ENCODE peak calls at places on chromosomes 16 and 17, in eight cellular contexts. C, R, W, G, U, N, V and K are unnamed samples.

GRCh38 chr17:1957037-1957436 is 68.1 kb downstream of the RTN4RL1 start:
- DNase-seq in C (no peak), R (no peak), W (no peak), G (no peak), U (no peak), N (no peak), V (no peak), K (no peak)

GRCh38 chr17:80465316-80465974 is 11.0 kb downstream of the NPTX1 start:
- DNase-seq in C (no peak), R (no peak), W (no peak), G (no peak), U (no peak), N (no peak), V (no peak), K (no peak)

GRCh38 chr17:45425125-45425983 is 7.3 kb downstream of the ARHGAP27 start:
- DNase-seq in C (no peak), R (peak), W (no peak), G (no peak), U (no peak), N (peak), V (peak), K (no peak)

GRCh38 chr17:54951286-54951685 is 17.2 kb downstream of the COX11 start:
- DNase-seq in C (no peak), R (no peak), W (no peak), G (no peak), U (no peak), N (no peak), V (no peak), K (no peak)

GRCh38 chr16:14456793-14457481 is 173.1 kb downstream of the PARN start:
- DNase-seq in C (no peak), R (no peak), W (no peak), G (no peak), U (no peak), N (no peak), V (no peak), K (no peak)

GRCh38 chr17:66431910-66432309 is 129.5 kb downstream of the PRKCA start:
- DNase-seq in C (peak), R (no peak), W (peak), G (no peak), U (no peak), N (no peak), V (no peak), K (no peak)

GRCh38 chr16:70694088-70694487 is 8.2 kb upstream of the MTSS2 start:
- DNase-seq in C (peak), R (peak), W (no peak), G (no peak), U (no peak), N (no peak), V (no peak), K (no peak)

GRCh38 chr16:77584205-77584859 is 138.0 kb upstream of the NUDT7 start:
- DNase-seq in C (no peak), R (peak), W (peak), G (no peak), U (peak), N (peak), V (peak), K (no peak)

GRCh38 chr16:60642956-60643355 is 1393.3 kb downstream of the CDH8 start:
- DNase-seq in C (no peak), R (no peak), W (no peak), G (no peak), U (no peak), N (no peak), V (no peak), K (no peak)

GRCh38 chr17:7327501-7327900 is 1.6 kb downstream of the NEURL4 start:
- DNase-seq in C (no peak), R (no peak), W (no peak), G (no peak), U (no peak), N (no peak), V (no peak), K (no peak)

GRCh38 chr16:22117666-22118065 is 25.3 kb downstream of the VWA3A start:
- DNase-seq in C (no peak), R (no peak), W (no peak), G (no peak), U (no peak), N (no peak), V (no peak), K (no peak)

GRCh38 chr16:53876811-53877210 is 172.9 kb downstream of the FTO start:
- DNase-seq in C (no peak), R (no peak), W (no peak), G (no peak), U (no peak), N (no peak), V (no peak), K (no peak)

GRCh38 chr16:23700509-23700908 is 12.5 kb downstream of the ERN2 start:
- DNase-seq in C (no peak), R (peak), W (no peak), G (no peak), U (no peak), N (no peak), V (no peak), K (no peak)

GRCh38 chr16:1983544-1984346 is at the start of gene GFER:
- DNase-seq in C (peak), R (peak), W (peak), G (peak), U (peak), N (peak), V (peak), K (no peak)

GRCh38 chr16:48911700-48912099 is 301.7 kb upstream of the N4BP1 start:
- DNase-seq in C (no peak), R (no peak), W (no peak), G (no peak), U (no peak), N (peak), V (no peak), K (no peak)

GRCh38 chr17:8326591-8327583 is 12.8 kb upstream of the ODF4 start:
- DNase-seq in C (no peak), R (peak), W (no peak), G (no peak), U (peak), N (peak), V (peak), K (no peak)

GRCh38 chr17:2181206-2181983 is 122.2 kb downstream of the SMG6 start:
- DNase-seq in C (peak), R (no peak), W (peak), G (peak), U (no peak), N (peak), V (no peak), K (no peak)

GRCh38 chr16:55436587-55436986 is 42.4 kb upstream of the MMP2 start:
- DNase-seq in C (no peak), R (no peak), W (no peak), G (no peak), U (no peak), N (no peak), V (no peak), K (no peak)

GRCh38 chr16:4990415-4990814 is 32.3 kb downstream of the SEC14L5 start:
- DNase-seq in C (no peak), R (no peak), W (no peak), G (no peak), U (no peak), N (no peak), V (no peak), K (no peak)

GRCh38 chr17:45775576-45776011 is 8.5 kb upstream of the CRHR1 start:
- DNase-seq in C (no peak), R (no peak), W (no peak), G (no peak), U (no peak), N (no peak), V (no peak), K (no peak)

GRCh38 chr17:74297941-74298340 is 23.9 kb downstream of the DNAI2 start:
- DNase-seq in C (no peak), R (no peak), W (no peak), G (no peak), U (no peak), N (no peak), V (no peak), K (no peak)

GRCh38 chr16:19861069-19861468 is 23.6 kb downstream of the GPRC5B start:
- DNase-seq in C (no peak), R (no peak), W (no peak), G (no peak), U (no peak), N (no peak), V (no peak), K (no peak)

GRCh38 chr16:70252355-70252988 is 732 bp upstream of the EXOSC6 start:
- DNase-seq in C (no peak), R (peak), W (no peak), G (no peak), U (peak), N (peak), V (peak), K (no peak)

GRCh38 chr17:40069751-40070643 is 7.2 kb downstream of the THRA start:
- DNase-seq in C (no peak), R (no peak), W (peak), G (no peak), U (no peak), N (no peak), V (no peak), K (no peak)

GRCh38 chr17:77707546-77707945 is 251.0 kb upstream of the TNRC6C start:
- DNase-seq in C (no peak), R (no peak), W (no peak), G (peak), U (no peak), N (no peak), V (no peak), K (peak)

GRCh38 chr16:82735176-82735575 is 108.4 kb downstream of the CDH13 start:
- DNase-seq in C (no peak), R (no peak), W (no peak), G (no peak), U (no peak), N (peak), V (no peak), K (no peak)

GRCh38 chr16:85417156-85417860 is 195.8 kb upstream of the GSE1 start:
- DNase-seq in C (no peak), R (no peak), W (peak), G (no peak), U (peak), N (no peak), V (no peak), K (no peak)

GRCh38 chr17:43367588-43368242 is 31.1 kb upstream of the ARL4D start:
- DNase-seq in C (peak), R (no peak), W (peak), G (no peak), U (peak), N (peak), V (peak), K (no peak)

GRCh38 chr16:87563714-87564523 is 38.4 kb upstream of the JPH3 start:
- DNase-seq in C (no peak), R (no peak), W (no peak), G (no peak), U (no peak), N (no peak), V (no peak), K (no peak)

GRCh38 chr16:13153696-13154095 is 252.3 kb downstream of the SHISA9 start:
- DNase-seq in C (no peak), R (no peak), W (no peak), G (no peak), U (no peak), N (no peak), V (no peak), K (no peak)

GRCh38 chr17:33228548-33228947 is 64.5 kb downstream of the ASIC2 start:
- DNase-seq in C (no peak), R (no peak), W (no peak), G (no peak), U (no peak), N (no peak), V (no peak), K (no peak)

GRCh38 chr16:16166952-16167351 is 56.3 kb downstream of the ABCC6 start:
- DNase-seq in C (no peak), R (no peak), W (no peak), G (no peak), U (no peak), N (no peak), V (no peak), K (no peak)

DNA sequence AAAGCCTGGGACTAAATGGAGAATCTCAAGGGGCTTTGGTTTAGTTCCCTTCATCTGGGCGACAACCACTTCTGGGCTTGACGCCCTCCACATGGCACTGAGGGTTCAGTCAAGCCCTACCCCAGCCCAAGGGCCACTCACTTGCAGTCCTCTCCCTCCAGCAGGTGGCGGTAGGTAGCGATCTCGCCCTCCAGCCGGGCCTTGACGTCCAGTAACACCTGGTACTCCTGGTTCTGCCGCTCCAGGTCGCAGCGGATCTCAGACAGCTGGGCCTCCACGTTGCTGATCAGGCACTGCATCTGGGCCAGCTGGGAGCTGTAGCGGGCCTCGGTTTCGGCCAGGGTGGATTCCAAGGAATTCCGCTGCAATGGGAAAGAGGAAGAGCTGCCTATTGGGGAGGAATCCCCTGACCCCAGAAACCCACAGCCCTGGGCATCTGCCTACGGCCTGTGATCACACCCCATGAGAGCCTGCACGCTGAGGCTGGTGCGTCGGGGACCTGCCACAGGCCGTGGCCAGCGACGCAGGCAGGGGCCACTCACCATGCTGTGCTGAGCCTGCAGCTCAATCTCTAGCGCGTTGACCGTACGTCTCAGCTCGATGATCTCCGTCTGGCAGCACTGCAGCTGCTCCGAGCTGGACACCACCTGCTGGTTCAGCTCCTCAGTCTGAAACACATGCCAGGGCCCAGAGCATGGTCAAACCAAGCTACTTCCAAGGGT is 2.7 kb downstream of the KRT36 start:
- DNase-seq in C (no peak), R (peak), W (no peak), G (no peak), U (peak), N (peak), V (peak), K (no peak)
- TF ChIP-seq CTCF in C (peak), R (peak), W (no peak), G (no peak), U (peak), N (peak), V (peak), K (no peak)

DNA sequence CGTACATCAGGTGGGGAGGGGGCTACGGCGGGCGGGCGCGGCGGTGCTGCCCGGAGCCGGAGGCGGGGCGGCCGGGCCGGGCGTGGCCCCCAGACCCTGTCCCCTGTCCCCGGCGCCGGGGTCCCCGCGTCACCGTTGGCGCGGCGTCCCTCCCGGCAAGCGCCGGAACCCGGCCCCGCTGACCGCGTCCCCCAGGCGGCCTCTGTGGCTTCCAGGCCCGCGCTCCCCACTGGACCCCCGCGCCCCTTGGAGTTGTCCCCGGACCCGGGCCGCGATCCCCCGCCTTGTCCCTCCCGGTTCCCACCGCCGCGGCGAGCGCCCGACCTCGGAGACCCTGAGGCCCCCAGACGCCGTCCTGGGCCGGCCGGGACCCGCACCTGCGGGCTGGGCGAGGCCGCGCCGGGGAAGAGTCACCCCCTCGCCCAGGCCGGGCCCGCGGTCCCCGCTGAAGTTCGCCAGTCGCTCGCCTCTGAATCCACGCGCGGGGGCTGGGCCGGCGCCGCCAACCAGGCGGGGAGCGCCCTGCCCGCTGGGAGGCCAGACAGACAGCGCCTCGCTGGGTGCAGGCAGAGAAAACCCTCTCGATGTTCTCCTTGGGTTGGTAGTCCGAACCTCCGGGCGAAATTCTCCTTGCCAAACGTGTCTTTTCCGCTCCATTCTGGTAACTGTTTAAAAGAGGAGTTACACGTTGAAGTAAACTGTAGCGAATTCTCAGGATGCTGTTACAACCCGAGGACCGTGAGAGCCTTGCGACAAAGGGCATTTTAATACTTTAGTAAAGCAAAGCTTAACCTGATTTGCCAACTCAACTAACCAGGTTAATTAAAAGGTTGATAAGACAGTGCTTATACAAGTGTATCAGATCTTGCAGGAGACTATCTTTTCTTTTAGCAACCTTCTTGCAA is 761 bp downstream of the GAN start:
- DNase-seq in C (no peak), R (peak), W (peak), G (peak), U (peak), N (peak), V (peak), K (no peak)
- TF ChIP-seq CTCF in C (no peak), R (no peak), W (peak), G (no peak), U (no peak), N (peak), V (no peak), K (no peak)

GRCh38 chr17:14737984-14738651 is 437.2 kb downstream of the HS3ST3B1 start:
- DNase-seq in C (peak), R (no peak), W (no peak), G (peak), U (no peak), N (no peak), V (peak), K (no peak)
- TF ChIP-seq CTCF in C (peak), R (no peak), W (no peak), G (no peak), U (no peak), N (peak), V (peak), K (no peak)

GRCh38 chr17:59439261-59439660 is 107.8 kb downstream of the YPEL2 start:
- DNase-seq in C (no peak), R (no peak), W (no peak), G (no peak), U (no peak), N (peak), V (no peak), K (no peak)
- TF ChIP-seq CTCF in C (no peak), R (no peak), W (no peak), G (no peak), U (no peak), N (no peak), V (no peak), K (no peak)

DNA sequence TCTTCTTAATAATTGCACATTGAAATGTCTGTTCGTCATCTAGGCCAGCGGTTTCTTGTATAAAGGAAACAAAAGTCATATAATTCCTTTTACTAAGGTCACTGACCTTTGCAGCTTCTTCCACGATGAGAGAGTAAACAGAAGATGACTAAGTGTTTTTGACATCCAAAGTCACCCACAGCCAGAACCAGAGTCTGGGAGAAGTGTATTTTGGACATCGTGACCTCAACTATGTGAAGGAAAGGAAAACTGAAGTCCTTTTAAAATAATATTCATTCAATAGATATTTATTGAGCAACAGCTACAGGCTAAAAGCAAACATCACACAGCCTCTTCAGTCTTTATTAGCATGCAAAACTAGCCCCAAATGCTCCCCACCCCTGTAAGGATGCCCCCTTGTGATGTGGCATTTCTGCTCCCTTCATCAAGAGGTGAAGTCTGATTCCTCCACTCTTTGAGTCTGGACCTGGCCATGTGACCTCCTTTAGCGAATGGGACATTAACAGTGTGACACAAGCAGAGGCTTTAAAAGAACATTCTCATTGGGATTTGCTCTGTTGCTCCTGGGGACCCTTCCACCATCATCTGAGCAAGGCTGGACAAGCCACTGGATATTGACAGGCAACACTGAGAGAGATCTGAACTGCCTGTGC is 8.1 kb upstream of the PMP22 start:
- DNase-seq in C (no peak), R (no peak), W (peak), G (no peak), U (no peak), N (no peak), V (no peak), K (no peak)
- TF ChIP-seq CTCF in C (no peak), R (no peak), W (no peak), G (no peak), U (no peak), N (no peak), V (no peak), K (no peak)

DNA sequence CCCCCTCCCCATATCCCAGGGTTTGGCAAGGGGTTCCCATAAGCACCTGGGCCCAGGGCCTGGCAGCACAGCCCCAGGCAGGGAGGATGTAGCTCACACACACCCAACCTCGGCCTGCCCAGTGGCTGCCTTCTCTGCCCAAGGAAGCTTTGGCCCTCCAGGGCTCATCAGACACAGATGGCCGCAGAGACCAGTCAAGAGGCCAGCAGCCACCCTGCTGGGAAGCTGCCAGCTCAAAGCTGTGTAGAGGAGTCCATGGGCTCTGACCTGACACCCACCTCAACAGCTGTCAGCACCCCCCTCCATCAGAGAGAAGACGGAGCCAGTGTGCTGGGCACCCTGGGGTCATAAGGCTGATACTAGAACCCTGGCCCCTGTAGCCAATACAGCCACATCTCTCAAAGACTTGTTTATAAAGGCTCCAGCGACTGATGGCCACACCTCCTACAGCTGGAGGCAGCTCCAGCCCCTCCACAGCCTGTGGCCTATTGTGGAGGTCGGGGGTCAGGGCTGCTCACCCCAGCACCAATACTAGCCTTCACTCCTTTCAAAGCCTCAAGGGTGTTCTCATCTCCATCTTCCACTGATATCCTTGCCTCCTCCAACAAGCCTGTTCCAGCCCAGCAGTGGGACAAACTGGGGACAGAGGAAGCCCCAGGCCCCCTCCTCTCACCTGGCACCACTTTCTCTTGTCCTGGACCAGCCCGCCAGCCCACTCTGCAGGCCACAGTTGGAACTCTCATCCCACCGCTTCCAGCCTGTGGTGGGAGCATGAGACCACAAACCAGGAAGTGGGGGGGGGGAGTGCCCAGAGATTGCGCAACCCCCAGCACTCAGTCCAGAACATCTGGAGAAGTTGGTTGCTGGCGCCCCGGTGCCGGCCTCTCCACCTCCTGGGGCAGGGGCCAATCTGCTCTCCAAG is 2.2 kb upstream of the MPG start:
- DNase-seq in C (peak), R (peak), W (peak), G (peak), U (peak), N (no peak), V (peak), K (no peak)
- TF ChIP-seq CTCF in C (peak), R (no peak), W (no peak), G (no peak), U (no peak), N (peak), V (no peak), K (no peak)